ENCODE peak calls at places on chromosomes 5 and 9, in nine cellular contexts. X, C, E, N, A, U, O, K and V are unnamed samples.

GRCh38 chr9:129145841-129146292 is 32.2 kb downstream of the IER5L start:
- DNase-seq in N (no peak), C (no peak), E (peak; percentile 21), K (peak; percentile 69), U (no peak), X (no peak), O (no peak), A (no peak), V (peak; percentile 84)

GRCh38 chr9:79611091-79611614 is 39.4 kb downstream of the TLE4 start:
- DNase-seq in N (no peak), E (no peak), A (peak; percentile 12), U (no peak), C (no peak), K (no peak), X (no peak), O (no peak), V (no peak)

GRCh38 chr5:96870094-96871021 is 5.9 kb upstream of the ERAP2 start:
- DNase-seq in X (no peak), U (no peak), E (no peak), N (no peak), O (no peak), K (no peak), A (no peak), C (no peak), V (no peak)

GRCh38 chr5:59562756-59563389 is 330.7 kb downstream of the PDE4D start:
- DNase-seq in K (no peak), X (no peak), E (peak; percentile 69), C (peak; percentile 91), U (peak; percentile 85), O (peak; percentile 42), A (no peak), N (no peak), V (no peak)

GRCh38 chr9:85743290-85744128 is 1.8 kb upstream of the AGTPBP1 start:
- DNase-seq in A (peak; percentile 8), X (no peak), E (peak; percentile 27), C (peak; percentile 71), O (peak; percentile 34), N (peak; percentile 60), U (peak; percentile 74), K (no peak), V (no peak)

GRCh38 chr5:143434261-143435206 is 31.0 kb upstream of the NR3C1 start:
- DNase-seq in N (no peak), X (peak; percentile 37), U (peak; percentile 31), C (no peak), E (no peak), O (peak; percentile 28), K (no peak), A (no peak), V (no peak)

GRCh38 chr5:14394365-14394764 is 187.2 kb upstream of the OTULINL start:
- DNase-seq in E (no peak), A (no peak), C (no peak), X (no peak), K (no peak), O (no peak), U (no peak), N (no peak), V (no peak)

GRCh38 chr5:120848883-120849282 is 384.8 kb downstream of the PRR16 start:
- DNase-seq in K (no peak), O (no peak), E (no peak), C (no peak), X (no peak), A (no peak), N (no peak), U (no peak), V (no peak)

GRCh38 chr9:121283856-121284732 is 16.1 kb downstream of the GSN start:
- DNase-seq in X (no peak), U (no peak), A (no peak), E (no peak), O (no peak), K (no peak), C (no peak), N (peak; percentile 58), V (peak; percentile 18)

GRCh38 chr9:27154923-27155322 is 45.9 kb downstream of the TEK start:
- DNase-seq in E (no peak), N (no peak), K (no peak), U (peak; percentile 47), C (no peak), A (peak; percentile 19), X (no peak), O (no peak), V (no peak)

GRCh38 chr9:127035423-127035822 is 87.0 kb downstream of the ANGPTL2 start:
- DNase-seq in C (no peak), O (no peak), U (no peak), K (no peak), N (no peak), A (peak; percentile 70), E (no peak), X (no peak), V (peak; percentile 85)

GRCh38 chr9:76655121-76655531 is 109.1 kb upstream of the PCA3 start:
- DNase-seq in C (no peak), O (no peak), X (no peak), N (no peak), U (no peak), E (no peak), A (no peak), K (no peak), V (no peak)

GRCh38 chr9:136847827-136848392 is 1.3 kb upstream of the PHPT1 start:
- DNase-seq in A (peak; percentile 83), C (peak; percentile 91), E (peak; percentile 72), N (peak; percentile 95), U (peak; percentile 89), O (peak; percentile 91), K (peak; percentile 89), X (peak; percentile 84), V (peak; percentile 73)

DNA sequence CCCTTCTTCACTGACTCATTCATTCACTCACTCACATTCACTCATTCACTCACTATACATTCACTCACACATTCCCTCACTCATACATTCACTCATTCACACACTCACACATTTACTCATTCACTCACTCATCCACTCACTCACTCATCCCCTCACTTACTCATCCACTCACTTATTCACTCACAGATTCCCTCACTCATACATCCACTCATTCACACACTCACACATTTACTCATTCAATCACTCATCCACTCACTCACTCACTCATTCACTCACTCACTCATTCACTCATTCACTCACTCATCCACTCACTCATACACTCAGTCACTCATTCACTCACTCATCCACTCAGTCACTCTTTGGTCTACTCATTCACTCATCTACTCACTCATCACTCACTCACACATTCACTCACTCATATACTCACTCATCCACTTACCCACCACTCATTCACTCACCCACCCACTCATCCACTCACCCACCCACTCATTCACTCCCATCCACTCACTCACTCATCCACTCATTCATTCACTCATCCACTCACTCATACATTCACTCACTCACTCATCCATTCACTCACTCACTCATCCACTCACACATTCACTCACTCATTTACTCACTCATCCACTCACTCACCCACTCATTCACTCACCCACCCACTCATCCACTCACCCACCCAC is 27.2 kb downstream of the WNK2 start:
- DNase-seq in E (no peak), O (no peak), C (no peak), X (no peak), A (no peak), K (no peak), U (no peak), N (no peak), V (no peak)
- TF ChIP-seq EP300 in E (no peak), O (no peak), C (no peak), X (no peak), A (no peak), K (no peak), U (no peak), N (no peak), V (no peak)

GRCh38 chr5:135004376-135004775 is 29.7 kb downstream of the PITX1 start:
- DNase-seq in K (no peak), O (no peak), E (no peak), X (peak; percentile 3), C (no peak), A (no peak), U (no peak), N (peak; percentile 37), V (no peak)

GRCh38 chr5:135007305-135007704 is 26.7 kb downstream of the PITX1 start:
- DNase-seq in K (no peak), A (no peak), O (no peak), C (no peak), X (peak; percentile 1), N (no peak), U (no peak), E (no peak), V (no peak)

GRCh38 chr5:135008556-135008955 is 25.5 kb downstream of the PITX1 start:
- DNase-seq in U (peak; percentile 11), K (no peak), N (no peak), E (no peak), A (no peak), X (peak; percentile 2), C (no peak), O (no peak), V (no peak)

GRCh38 chr5:135007749-135008363 is 26.2 kb downstream of the PITX1 start:
- DNase-seq in E (no peak), C (no peak), U (peak; percentile 15), K (no peak), O (no peak), A (no peak), X (peak; percentile 1), N (no peak), V (no peak)

GRCh38 chr5:135005076-135005475 is 29.0 kb downstream of the PITX1 start:
- DNase-seq in O (no peak), X (peak; percentile 1), U (no peak), N (no peak), E (no peak), K (no peak), A (no peak), C (no peak), V (no peak)
- H3K4me3 ChIP-seq in O (no peak overlapping the region), X (no peak overlapping the region), U (no peak overlapping the region), N (no peak overlapping the region), E (no peak overlapping the region), K (no peak overlapping the region), A (no peak overlapping the region), C (no peak overlapping the region), V (no peak overlapping the region)

GRCh38 chr5:31731710-31732301 is 92.9 kb downstream of the PDZD2 start:
- DNase-seq in E (no peak), X (no peak), U (no peak), C (no peak), A (no peak), N (no peak), K (no peak), O (no peak), V (no peak)
- TF ChIP-seq CTCF in E (no peak), X (no peak), U (no peak), C (no peak), A (no peak), N (no peak), K (no peak), O (no peak), V (no peak)

DNA sequence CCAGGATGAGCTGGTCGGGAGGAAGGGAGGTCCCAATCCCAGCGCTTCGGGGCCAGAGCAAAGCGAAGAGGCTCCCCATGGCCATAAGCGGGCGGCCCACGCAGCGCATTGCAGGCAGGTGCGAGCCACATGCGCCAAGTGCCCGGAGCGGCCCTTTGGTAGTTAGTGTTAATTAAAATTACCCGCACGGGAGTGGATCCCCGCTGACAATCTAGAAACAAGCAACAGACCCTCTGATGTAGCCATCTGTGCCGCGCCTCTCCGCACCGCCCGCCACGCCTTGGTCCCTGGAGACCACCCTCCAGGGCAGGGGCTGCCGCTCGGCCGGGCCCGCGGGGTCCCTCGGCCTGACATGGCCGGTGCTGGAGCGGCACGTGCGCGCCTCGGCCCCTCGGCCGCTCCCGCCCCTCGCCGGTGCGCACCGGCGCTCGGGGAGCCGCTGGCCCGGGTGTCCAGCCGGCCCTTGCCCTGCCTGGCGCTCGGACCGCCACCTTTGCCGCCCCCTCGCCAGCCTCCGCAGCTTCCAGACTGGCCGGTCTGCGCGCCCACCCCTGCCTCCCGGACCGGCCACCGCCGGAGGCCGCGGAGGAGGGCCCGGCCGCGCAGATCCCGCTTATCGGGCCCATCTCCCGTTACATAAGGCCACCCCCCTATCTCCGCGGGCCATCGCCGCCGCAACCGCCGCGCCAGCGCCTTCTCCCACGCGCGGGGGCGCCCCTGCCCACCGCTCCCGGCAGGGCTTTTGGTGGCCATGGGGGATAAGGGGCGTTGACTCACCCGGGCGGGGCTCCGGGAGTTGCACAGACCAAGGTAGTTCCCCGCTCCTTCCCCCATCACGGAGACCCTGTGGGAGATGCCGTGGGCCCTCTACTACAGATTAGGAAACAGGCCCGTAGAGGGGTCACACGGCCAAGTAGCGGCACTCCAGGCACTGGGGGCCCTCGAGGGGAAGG is 1.9 kb upstream of the IL13 start:
- DNase-seq in O (peak; percentile 27), A (no peak), E (no peak), C (no peak), N (no peak), U (no peak), K (peak; percentile 72), X (peak; percentile 84), V (no peak)
- TF ChIP-seq EP300 in O (no peak), A (no peak), E (no peak), C (no peak), N (no peak), U (no peak), K (no peak), X (no peak), V (no peak)